ENCODE peak calls at places on chromosomes 16 and 17, in four cellular contexts. O is pancreas, M is GM04504, I is iris pigment epithelial cell. P is an unnamed sample.

GRCh38 chr17:17694229-17695081 is 13.2 kb downstream of the RAI1 start:
- DNase-seq in I (peak; percentile 69), O (peak; percentile 88), M (no peak), P (no peak)

GRCh38 chr17:82492647-82493516 is 26.6 kb upstream of the FOXK2 start:
- DNase-seq in M (no peak), I (peak; percentile 72), O (peak; percentile 38), P (peak; percentile 75)

GRCh38 chr17:45143767-45144198 is 4.5 kb upstream of the HEXIM1 start:
- DNase-seq in I (peak; percentile 90), M (peak; percentile 72), O (peak; percentile 84), P (no peak)

GRCh38 chr16:88905563-88905962 is 39.1 kb upstream of the PABPN1L start:
- DNase-seq in I (peak; percentile 8), O (no peak), M (no peak), P (no peak)

GRCh38 chr16:75555707-75556512 is at the start of gene TMEM231:
- DNase-seq in M (peak; percentile 79), I (peak; percentile 95), O (peak; percentile 98), P (peak; percentile 71)

GRCh38 chr17:47164263-47164662 is 24.8 kb downstream of the CDC27 start:
- DNase-seq in I (no peak), O (no peak), M (no peak), P (no peak)

GRCh38 chr16:31071861-31072260 is 2.2 kb downstream of the ZNF668 start:
- DNase-seq in O (no peak), I (peak; percentile 86), M (peak; percentile 88), P (peak; percentile 96)

GRCh38 chr16:63577891-63578290 is 1541.7 kb upstream of the CDH8 start:
- DNase-seq in M (no peak), I (no peak), O (no peak), P (no peak)

GRCh38 chr17:74864866-74865395 is 5.2 kb upstream of the GRIN2C start:
- DNase-seq in O (peak; percentile 85), M (peak; percentile 25), I (peak; percentile 52), P (no peak)

GRCh38 chr16:31267332-31268032 is 7.7 kb downstream of the ITGAM start:
- DNase-seq in M (no peak), I (peak; percentile 4), O (no peak), P (no peak)

GRCh38 chr17:79902146-79902791 is 63.0 kb upstream of the CBX4 start:
- DNase-seq in M (no peak), I (no peak), O (no peak), P (no peak)

GRCh38 chr17:75652934-75653549 is 13.9 kb downstream of the RECQL5 start:
- DNase-seq in I (peak; percentile 28), O (no peak), M (peak; percentile 4), P (no peak)

GRCh38 chr16:66064811-66065530 is 301.5 kb upstream of the CDH5 start:
- DNase-seq in M (no peak), I (no peak), O (no peak), P (no peak)

GRCh38 chr17:6381052-6381451 is 53.9 kb downstream of the AIPL1 start:
- DNase-seq in I (no peak), M (peak; percentile 35), O (no peak), P (no peak)

GRCh38 chr17:81382851-81383250 is 12.4 kb upstream of the BAHCC1 start:
- DNase-seq in O (peak; percentile 57), I (no peak), M (no peak), P (no peak)

GRCh38 chr16:25771812-25772568 is 80.2 kb downstream of the HS3ST4 start:
- DNase-seq in I (no peak), M (no peak), O (no peak), P (no peak)

GRCh38 chr17:79842656-79843474 is 3.6 kb upstream of the CBX4 start:
- DNase-seq in M (no peak), I (peak; percentile 27), O (no peak), P (no peak)

GRCh38 chr17:74274703-74275340 is 788 bp downstream of the DNAI2 start:
- DNase-seq in M (no peak), I (no peak), O (no peak), P (no peak)

GRCh38 chr17:74274060-74274702 is at the start of gene DNAI2:
- DNase-seq in O (no peak), M (no peak), I (no peak), P (no peak)

P was measured in retinal pigment epithelial cell.